ENCODE peak calls at places on chromosomes 11 and 22, in six cellular contexts. O is endothelial cell of umbilical vein, H is A549, Q is K562, S is GM12878, M is NB4. J is an unnamed sample.

GRCh38 chr22:43892183-43892894 is 526 bp upstream of the PNPLA5 start:
- DNase-seq in O (no peak), H (no peak), Q (no peak), S (no peak), M (no peak), J (no peak)

GRCh38 chr11:27783701-27784355 is 83.6 kb upstream of the BDNF start:
- DNase-seq in O (no peak), H (no peak), Q (no peak), S (no peak), M (peak; percentile 2), J (no peak)

GRCh38 chr22:23181763-23182288 is 1.5 kb downstream of the BCR start:
- DNase-seq in O (peak; percentile 10), H (no peak), Q (no peak), S (no peak), M (peak; percentile 23), J (no peak)

GRCh38 chr22:29816980-29817379 is 21.1 kb downstream of the ASCC2 start:
- DNase-seq in O (no peak), H (no peak), Q (no peak), S (no peak), M (no peak), J (no peak)

GRCh38 chr11:32704261-32704660 is 90.2 kb downstream of the CCDC73 start:
- DNase-seq in O (no peak), H (no peak), Q (no peak), S (no peak), M (no peak), J (no peak)

GRCh38 chr11:128135451-128135850 is 451.9 kb downstream of the ETS1 start:
- DNase-seq in O (no peak), H (no peak), Q (no peak), S (no peak), M (no peak), J (no peak)

GRCh38 chr11:110955797-110956196 is 243.6 kb upstream of the ARHGAP20 start:
- DNase-seq in O (no peak), H (no peak), Q (no peak), S (no peak), M (no peak), J (no peak)

GRCh38 chr11:44000731-44001130 is 47.0 kb upstream of the ACCSL start:
- DNase-seq in O (no peak), H (no peak), Q (no peak), S (no peak), M (no peak), J (no peak)

GRCh38 chr11:70913715-70914231 is 338.6 kb downstream of the SHANK2 start:
- DNase-seq in O (no peak), H (no peak), Q (no peak), S (no peak), M (no peak), J (no peak)

GRCh38 chr11:85809191-85809590 is 1.8 kb downstream of the SYTL2 start:
- DNase-seq in O (no peak), H (no peak), Q (no peak), S (no peak), M (no peak), J (no peak)

GRCh38 chr11:109865558-109866186 is 227.5 kb upstream of the ZC3H12C start:
- DNase-seq in O (no peak), H (no peak), Q (no peak), S (no peak), M (peak; percentile 14), J (no peak)

GRCh38 chr11:78351193-78351592 is 66.4 kb downstream of the GAB2 start:
- DNase-seq in O (no peak), H (no peak), Q (no peak), S (no peak), M (peak; percentile 73), J (no peak)

GRCh38 chr11:10556590-10556989 is 11.9 kb downstream of the LYVE1 start:
- DNase-seq in O (no peak), H (no peak), Q (no peak), S (no peak), M (no peak), J (no peak)

GRCh38 chr11:120335596-120335927 is 651 bp upstream of the ARHGEF12 start:
- DNase-seq in O (no peak), H (peak; percentile 13), Q (no peak), S (no peak), M (no peak), J (no peak)

GRCh38 chr22:43948836-43949235 is 6.4 kb upstream of the SAMM50 start:
- DNase-seq in O (no peak), H (no peak), Q (no peak), S (no peak), M (no peak), J (no peak)

GRCh38 chr11:122108192-122108799 is 7.7 kb downstream of the BLID start:
- DNase-seq in O (peak; percentile 55), H (no peak), Q (peak; percentile 36), S (no peak), M (peak; percentile 62), J (peak; percentile 29)

GRCh38 chr11:33454264-33454663 is 197.1 kb downstream of the HIPK3 start:
- DNase-seq in O (no peak), H (no peak), Q (no peak), S (no peak), M (no peak), J (no peak)

GRCh38 chr11:115364892-115365291 is 139.3 kb downstream of the CADM1 start:
- DNase-seq in O (no peak), H (no peak), Q (no peak), S (no peak), M (no peak), J (no peak)

GRCh38 chr11:64842851-64843841 is 1.3 kb downstream of the CDC42BPG start:
- DNase-seq in O (no peak), H (peak; percentile 48), Q (peak; percentile 60), S (no peak), M (no peak), J (peak; percentile 70)

GRCh38 chr11:110801328-110801727 is 89.1 kb upstream of the ARHGAP20 start:
- DNase-seq in O (peak; percentile 74), H (no peak), Q (no peak), S (no peak), M (no peak), J (no peak)

GRCh38 chr22:50057292-50057867 is 718 bp downstream of the TTLL8 start:
- DNase-seq in O (no peak), H (no peak), Q (no peak), S (no peak), M (no peak), J (no peak)

DNA sequence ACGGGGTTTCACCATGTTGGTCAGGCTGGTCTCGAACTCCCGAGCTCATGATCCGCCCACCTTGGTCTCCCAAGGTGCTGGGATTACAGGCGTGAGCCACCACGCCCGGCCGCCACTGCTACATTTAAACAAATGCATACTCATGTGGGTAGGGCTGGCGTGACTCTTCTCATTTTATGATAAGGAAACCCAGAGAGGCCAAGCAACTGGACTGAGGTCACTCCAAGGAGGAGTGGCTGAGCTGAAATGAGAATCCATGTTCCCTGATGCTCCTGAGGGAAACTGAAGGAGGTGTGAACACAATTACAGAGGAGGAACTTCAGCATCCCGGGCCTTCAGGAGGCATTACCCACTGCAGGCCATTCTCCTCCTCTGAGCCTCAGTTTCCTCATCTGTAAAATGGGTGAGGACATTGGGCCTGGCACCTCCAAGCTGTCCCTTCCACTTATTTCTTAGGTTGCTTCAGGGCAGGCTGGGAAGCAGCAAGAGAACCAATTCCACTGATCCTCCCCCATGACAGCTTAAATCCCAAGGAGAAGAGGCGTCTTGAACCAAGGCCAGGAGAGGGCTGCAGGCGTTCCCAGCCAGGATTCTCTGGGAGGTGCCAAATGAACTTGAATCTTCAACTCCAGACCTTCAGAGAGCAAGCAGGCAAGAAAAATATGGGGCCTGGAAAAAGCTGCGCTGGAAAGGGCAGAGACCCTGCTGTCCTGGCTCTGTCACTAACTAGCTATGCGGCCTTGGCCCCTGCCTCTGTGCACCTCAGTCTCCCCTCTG is 2.9 kb downstream of the TST start:
- DNase-seq in O (no peak), H (no peak), Q (no peak), S (no peak), M (no peak), J (no peak)
- TF ChIP-seq MYC in O (no peak), H (no peak), Q (no peak), S (no peak), M (no peak), J (no peak)

DNA sequence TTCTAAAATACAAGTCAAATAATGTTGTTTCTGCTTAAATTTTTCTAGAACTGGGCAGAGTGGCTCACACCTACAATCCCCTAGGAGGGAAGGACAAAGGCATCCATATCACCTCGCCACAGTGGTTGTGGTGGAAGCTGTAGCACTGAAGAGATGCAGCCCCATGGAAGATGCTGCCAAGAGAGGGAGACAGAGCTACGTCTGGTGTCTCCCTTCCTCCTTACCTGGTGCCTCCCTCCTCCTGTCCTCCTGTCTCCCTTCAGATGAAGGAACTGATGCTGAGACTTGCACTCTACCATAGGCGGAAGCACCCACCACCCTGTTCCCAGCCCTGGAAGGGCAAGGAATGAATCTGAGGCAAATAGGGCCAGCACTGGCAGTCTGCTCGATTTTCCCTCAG is 22.3 kb downstream of the MMP27 start:
- DNase-seq in O (no peak), H (no peak), Q (no peak), S (no peak), M (no peak), J (no peak)
- TF ChIP-seq MYC in O (no peak), H (no peak), Q (no peak), S (no peak), M (no peak), J (no peak)

GRCh38 chr11:45043755-45044475 is 93.2 kb upstream of the TP53I11 start:
- DNase-seq in O (no peak), H (no peak), Q (no peak), S (no peak), M (no peak), J (no peak)

GRCh38 chr11:45042560-45042959 is 91.9 kb upstream of the TP53I11 start:
- DNase-seq in O (no peak), H (peak; percentile 35), Q (no peak), S (no peak), M (no peak), J (no peak)

GRCh38 chr11:45048313-45048841 is 97.7 kb upstream of the TP53I11 start:
- DNase-seq in O (peak; percentile 51), H (no peak), Q (no peak), S (no peak), M (no peak), J (no peak)

GRCh38 chr11:45048870-45049825 is 97.3 kb upstream of the PRDM11 start:
- DNase-seq in O (no peak), H (no peak), Q (no peak), S (no peak), M (no peak), J (no peak)

DNA sequence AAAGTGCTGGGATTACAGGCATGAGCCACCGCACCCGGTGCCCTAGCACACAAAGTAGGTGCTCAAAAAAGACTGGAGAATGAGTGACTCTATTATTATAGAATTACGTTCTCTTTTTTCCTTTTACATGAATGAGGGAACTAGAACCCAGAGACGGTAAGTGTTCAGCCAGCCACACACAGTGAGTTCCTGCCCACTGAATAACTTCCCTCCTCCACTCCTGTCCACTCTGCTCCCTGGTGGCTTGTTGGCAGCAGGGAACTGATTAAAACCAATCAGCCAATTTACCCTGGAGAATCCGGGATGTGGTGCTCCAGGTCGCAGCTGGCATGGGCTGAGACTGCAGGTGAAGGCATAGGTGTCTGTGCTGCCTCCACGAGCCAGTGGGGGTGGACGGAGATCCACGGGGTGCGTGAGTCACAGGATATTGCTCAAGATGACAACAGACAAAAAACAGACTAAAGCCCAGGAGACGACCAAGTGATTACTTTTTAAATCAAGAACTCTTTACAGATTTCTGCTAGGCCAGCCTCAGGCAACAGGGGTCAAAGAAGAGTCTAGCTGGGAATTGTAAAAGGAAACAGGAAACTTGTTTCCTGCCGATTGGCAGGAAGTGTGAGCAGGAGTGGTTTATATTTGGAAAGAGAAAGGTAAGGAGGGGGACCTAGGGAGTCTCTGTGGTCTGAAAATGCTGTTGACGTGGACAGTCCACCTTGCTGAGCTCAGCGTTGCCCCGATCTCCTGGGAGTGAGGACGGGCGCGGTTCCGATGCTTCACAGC is 95.2 kb upstream of the TP53I11 start:
- DNase-seq in O (peak; percentile 34), H (peak; percentile 69), Q (no peak), S (no peak), M (peak; percentile 79), J (no peak)
- TF ChIP-seq MYC in O (no peak), H (no peak), Q (no peak), S (no peak), M (no peak), J (no peak)

GRCh38 chr11:8533332-8533731 is 60.7 kb downstream of the STK33 start:
- DNase-seq in O (no peak), H (no peak), Q (no peak), S (peak; percentile 86), M (no peak), J (no peak)
- TF ChIP-seq MYC in O (no peak), H (no peak), Q (no peak), S (no peak), M (no peak), J (no peak)

J was measured in HepG2.